ENCODE peak calls at places on chromosomes 1 and 21, in six cellular contexts. L is GM12864; J is NCI-H2081; T is effector memory CD8-positive, alpha-beta T cell; C is activated CD4-positive, alpha-beta T cell treated with anti-CD3 and anti-CD28 coated beads, Interleukin-2, amount 10 ng/mL, durations not matched to agents 7 days and 5 days; R is nucleus accumbens. G is an unnamed sample.

GRCh38 chr21:33854604-33855003 is 61.0 kb downstream of the ATP5PO start:
- DNase-seq in L (no peak), J (peak; percentile 9), T (no peak), C (no peak), R (no peak), G (no peak)

GRCh38 chr1:99385852-99386251 is 121.6 kb downstream of the PLPPR4 start:
- DNase-seq in L (no peak), J (no peak), R (no peak), T (no peak), C (no peak), G (no peak)

GRCh38 chr1:16442273-16442672 is 1.7 kb downstream of the NECAP2 start:
- DNase-seq in R (no peak), C (no peak), L (no peak), J (no peak), T (no peak), G (no peak)

GRCh38 chr1:12407050-12407961 is 177.5 kb downstream of the VPS13D start:
- DNase-seq in C (peak; percentile 24), T (peak; percentile 10), J (no peak), R (no peak), L (no peak), G (peak; percentile 34)

GRCh38 chr21:20971296-20971921 is 26.8 kb upstream of the NCAM2 start:
- DNase-seq in T (no peak), R (peak; percentile 62), C (peak; percentile 13), L (no peak), J (no peak), G (no peak)

GRCh38 chr1:36204347-36204909 is 19.8 kb upstream of the THRAP3 start:
- DNase-seq in R (no peak), C (no peak), J (no peak), L (no peak), T (no peak), G (no peak)

GRCh38 chr1:94544706-94545490 is 3.3 kb upstream of the F3 start:
- DNase-seq in L (no peak), R (no peak), C (no peak), T (no peak), J (no peak), G (no peak)

GRCh38 chr1:178354816-178355215 is 141.9 kb downstream of the CLEC20A start:
- DNase-seq in R (no peak), T (no peak), J (no peak), C (no peak), L (no peak), G (no peak)

GRCh38 chr1:197327776-197328364 is 59.8 kb downstream of the CRB1 start:
- DNase-seq in L (no peak), T (no peak), J (no peak), R (no peak), C (no peak), G (no peak)

GRCh38 chr21:33651965-33652680 is 9.8 kb downstream of the ITSN1 start:
- DNase-seq in J (no peak), C (no peak), T (no peak), L (no peak), R (no peak), G (no peak)

GRCh38 chr1:115757286-115757810 is 11.2 kb downstream of the CASQ2 start:
- DNase-seq in T (no peak), L (no peak), R (no peak), C (no peak), J (no peak), G (no peak)

G was measured in CD4-positive, CD25-positive, alpha-beta regulatory T cell.